ENCODE peak calls at places on chromosomes 5 and 9, in five cellular contexts. P is heart left ventricle, W is ovary, C is tibial artery, A is suprapubic skin. Q is an unnamed sample.

GRCh38 chr9:124593080-124594058 is 86.2 kb upstream of the NR5A1 start:
- DNase-seq in P (no peak), W (no peak), C (no peak), A (no peak), Q (no peak)

GRCh38 chr5:137344723-137345322 is 154.3 kb downstream of the SPOCK1 start:
- DNase-seq in P (no peak), W (no peak), C (peak; percentile 69), A (no peak), Q (no peak)

GRCh38 chr5:139341187-139341688 is 416 bp upstream of the PAIP2 start:
- DNase-seq in P (no peak), W (no peak), C (no peak), A (no peak), Q (no peak)

GRCh38 chr9:110980261-110980660 is 58.0 kb downstream of the LPAR1 start:
- DNase-seq in P (no peak), W (no peak), C (no peak), A (no peak), Q (no peak)

GRCh38 chr5:120446896-120447295 is 17.2 kb upstream of the PRR16 start:
- DNase-seq in P (no peak), W (no peak), C (no peak), A (no peak), Q (no peak)

GRCh38 chr9:88658311-88658822 is 123.4 kb downstream of the NXNL2 start:
- DNase-seq in P (peak; percentile 27), W (no peak), C (no peak), A (no peak), Q (no peak)

GRCh38 chr5:25516136-25516535 is 871.4 kb upstream of the CDH10 start:
- DNase-seq in P (no peak), W (no peak), C (no peak), A (no peak), Q (no peak)

GRCh38 chr5:145324767-145325479 is 510.2 kb downstream of the PRELID2 start:
- DNase-seq in P (no peak), W (no peak), C (no peak), A (no peak), Q (no peak)

GRCh38 chr9:135224921-135225541 is 137.6 kb downstream of the OLFM1 start:
- DNase-seq in P (no peak), W (no peak), C (no peak), A (peak; percentile 65), Q (no peak)

GRCh38 chr9:88818495-88819201 is 172.6 kb upstream of the S1PR3 start:
- DNase-seq in P (peak; percentile 37), W (no peak), C (no peak), A (no peak), Q (no peak)

GRCh38 chr5:6766558-6767191 is 53.4 kb downstream of the TENT4A start:
- DNase-seq in P (peak; percentile 84), W (no peak), C (peak; percentile 96), A (peak; percentile 90), Q (no peak)

GRCh38 chr5:146301666-146302065 is 37.0 kb upstream of the POU4F3 start:
- DNase-seq in P (no peak), W (no peak), C (no peak), A (no peak), Q (no peak)

GRCh38 chr5:456351-457194 is 13.6 kb downstream of the EXOC3 start:
- DNase-seq in P (no peak), W (no peak), C (peak; percentile 60), A (peak; percentile 74), Q (no peak)

GRCh38 chr9:89871871-89872331 is 267.1 kb downstream of the GADD45G start:
- DNase-seq in P (peak; percentile 50), W (peak; percentile 3), C (peak; percentile 63), A (peak; percentile 65), Q (no peak)

GRCh38 chr5:31725996-31726395 is 87.1 kb downstream of the PDZD2 start:
- DNase-seq in P (no peak), W (no peak), C (no peak), A (peak; percentile 66), Q (no peak)

GRCh38 chr5:60333103-60333502 is 366.9 kb downstream of the DEPDC1B start:
- DNase-seq in P (no peak), W (no peak), C (no peak), A (no peak), Q (no peak)

GRCh38 chr5:131185523-131186104 is 14.9 kb downstream of the LYRM7 start:
- DNase-seq in P (no peak), W (no peak), C (no peak), A (no peak), Q (no peak)

GRCh38 chr5:34552686-34553085 is 103.4 kb upstream of the RAI14 start:
- DNase-seq in P (no peak), W (no peak), C (no peak), A (no peak), Q (no peak)

GRCh38 chr5:146410272-146410671 is 36.9 kb upstream of the TCERG1 start:
- DNase-seq in P (no peak), W (no peak), C (no peak), A (no peak), Q (no peak)

GRCh38 chr9:21974542-21975409 is 19.4 kb downstream of the CDKN2A start:
- DNase-seq in P (no peak), W (peak; percentile 18), C (no peak), A (no peak), Q (no peak)

GRCh38 chr5:124599048-124599973 is 147.1 kb downstream of the ZNF608 start:
- DNase-seq in P (peak; percentile 14), W (no peak), C (no peak), A (no peak), Q (no peak)

GRCh38 chr5:8676731-8677130 is 807.8 kb downstream of the MTRR start:
- DNase-seq in P (no peak), W (no peak), C (no peak), A (no peak), Q (no peak)

GRCh38 chr9:136437839-136438547 is 1.7 kb downstream of the INPP5E start:
- DNase-seq in P (no peak), W (no peak), C (no peak), A (peak; percentile 71), Q (no peak)

GRCh38 chr5:55636711-55637110 is 75.4 kb downstream of the SLC38A9 start:
- DNase-seq in P (peak; percentile 44), W (peak; percentile 29), C (no peak), A (no peak), Q (no peak)

GRCh38 chr9:14027114-14027812 is 286.7 kb downstream of the NFIB start:
- DNase-seq in P (peak; percentile 77), W (no peak), C (peak; percentile 86), A (no peak), Q (no peak)

GRCh38 chr5:149174847-149175234 is 33.5 kb downstream of the ABLIM3 start:
- DNase-seq in P (no peak), W (no peak), C (no peak), A (no peak), Q (no peak)

GRCh38 chr9:128729302-128729701 is 5.4 kb upstream of the ZDHHC12 start:
- DNase-seq in P (no peak), W (no peak), C (no peak), A (no peak), Q (no peak)

GRCh38 chr5:132063090-132063911 is 2.8 kb downstream of the IL3 start:
- DNase-seq in P (peak; percentile 50), W (peak; percentile 28), C (peak; percentile 74), A (peak; percentile 86), Q (no peak)

GRCh38 chr5:72156921-72157320 is 49.6 kb downstream of the MAP1B start:
- DNase-seq in P (no peak), W (no peak), C (no peak), A (no peak), Q (no peak)

GRCh38 chr5:110309222-110309621 is 417.2 kb downstream of the TMEM232 start:
- DNase-seq in P (no peak), W (no peak), C (no peak), A (no peak), Q (no peak)

GRCh38 chr5:8577792-8578191 is 708.8 kb downstream of the MTRR start:
- DNase-seq in P (no peak), W (no peak), C (no peak), A (no peak), Q (no peak)

GRCh38 chr9:96026655-96027213 is 151.2 kb downstream of the ERCC6L2 start:
- DNase-seq in P (no peak), W (no peak), C (no peak), A (no peak), Q (no peak)

GRCh38 chr9:96031366-96031824 is 155.9 kb downstream of the ERCC6L2 start:
- DNase-seq in P (no peak), W (no peak), C (peak; percentile 97), A (no peak), Q (no peak)

GRCh38 chr9:96029722-96030515 is 154.4 kb downstream of the ERCC6L2 start:
- DNase-seq in P (no peak), W (no peak), C (no peak), A (no peak), Q (no peak)

GRCh38 chr9:96025995-96026572 is 150.6 kb downstream of the ERCC6L2 start:
- DNase-seq in P (no peak), W (no peak), C (no peak), A (no peak), Q (no peak)

GRCh38 chr9:96027271-96028131 is 152.0 kb downstream of the ERCC6L2 start:
- DNase-seq in P (no peak), W (no peak), C (no peak), A (no peak), Q (no peak)
- TF ChIP-seq CTCF in P (no peak), W (no peak), C (no peak), A (no peak), Q (no peak)

GRCh38 chr9:131275332-131276106 is 791 bp downstream of the FAM78A start:
- DNase-seq in P (peak; percentile 70), W (no peak), C (no peak), A (no peak), Q (no peak)
- TF ChIP-seq CTCF in P (peak; percentile 6), W (no peak), C (no peak), A (no peak), Q (no peak)

DNA sequence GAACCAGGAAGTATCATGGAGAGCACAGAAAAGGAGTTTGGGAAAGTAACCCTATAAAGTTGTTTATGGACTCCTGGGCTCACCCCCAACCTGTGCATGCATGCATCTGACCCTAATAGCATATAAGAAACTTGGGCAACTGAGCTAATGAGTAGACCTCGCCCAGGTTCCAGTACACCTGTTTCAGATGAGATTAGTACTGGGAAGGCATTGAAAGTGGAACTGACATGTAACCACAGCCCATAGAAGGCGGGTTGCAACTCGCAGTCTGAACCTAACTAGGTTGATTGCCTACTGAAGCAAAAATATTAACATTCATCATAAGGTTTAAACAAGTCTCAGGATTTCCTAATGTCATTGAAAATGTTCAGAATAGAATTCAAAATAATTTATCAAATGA is 87.0 kb downstream of the WNK2 start:
- DNase-seq in P (no peak), W (no peak), C (no peak), A (no peak), Q (no peak)
- TF ChIP-seq CTCF in P (no peak), W (no peak), C (no peak), A (no peak), Q (no peak)

GRCh38 chr9:114098660-114099522 is at the start of gene KIF12:
- DNase-seq in P (no peak), W (peak; percentile 43), C (peak; percentile 48), A (peak; percentile 77), Q (no peak)
- TF ChIP-seq CTCF in P (no peak), W (no peak), C (no peak), A (no peak), Q (no peak)

GRCh38 chr5:157870837-157871834 is 12.2 kb upstream of the CLINT1 start:
- DNase-seq in P (no peak), W (no peak), C (no peak), A (no peak), Q (no peak)
- TF ChIP-seq CTCF in P (no peak), W (no peak), C (no peak), A (no peak), Q (no peak)